ENCODE peak calls at places on chromosomes 4 and X, in four cellular contexts. G, X, Z and S are unnamed samples.
A peak's percentile ranks its signal among the peaks of the same experiment; 100 is the strongest.

GRCh38 chr4:142840516-142841123 is 5.5 kb downstream of the INPP4B start:
- DNase-seq in G (no peak), X (no peak), Z (no peak), S (peak; percentile 48)

GRCh38 chr4:139562839-139563238 is 6.8 kb upstream of the SETD7 start:
- DNase-seq in G (no peak), X (no peak), Z (no peak), S (no peak)

GRCh38 chr4:154205471-154205870 is 286.1 kb downstream of the DCHS2 start:
- DNase-seq in G (no peak), X (no peak), Z (no peak), S (no peak)

GRCh38 chrX:13487731-13488505 is 81.5 kb upstream of the EGFL6 start:
- DNase-seq in G (peak; percentile 60), X (peak; percentile 11), Z (peak; percentile 19), S (peak; percentile 92)

GRCh38 chrX:48996969-48997368 is 5.1 kb downstream of the GRIPAP1 start:
- DNase-seq in G (peak; percentile 25), X (peak; percentile 63), Z (no peak), S (peak; percentile 7)

GRCh38 chrX:49155243-49155899 is 7.2 kb upstream of the MAGIX start:
- DNase-seq in G (peak; percentile 63), X (peak; percentile 34), Z (no peak), S (no peak)

GRCh38 chr4:154332681-154333421 is 158.7 kb downstream of the DCHS2 start:
- DNase-seq in G (peak; percentile 27), X (peak; percentile 4), Z (peak; percentile 25), S (no peak)

GRCh38 chr4:125085-125820 is 952 bp downstream of the ZNF718 start:
- DNase-seq in G (peak; percentile 44), X (peak; percentile 29), Z (no peak), S (peak; percentile 25)